ENCODE peak calls at places on chromosome 6, in four cellular contexts. R, Z, Y and G are unnamed samples.

GRCh38 chr6:144931172-144932035 is 646.3 kb downstream of the UTRN start:
- DNase-seq in Z (no peak), R (peak; percentile 1), Y (no peak), G (no peak)

GRCh38 chr6:116291701-116292396 is 12.1 kb upstream of the TSPYL1 start:
- DNase-seq in R (no peak), Y (no peak), Z (no peak), G (no peak)

GRCh38 chr6:148525453-148525852 is 182.8 kb downstream of the SASH1 start:
- DNase-seq in R (no peak), Y (no peak), Z (no peak), G (no peak)

GRCh38 chr6:138004423-138005287 is 102.6 kb downstream of the PERP start:
- DNase-seq in R (no peak), Z (no peak), Y (peak; percentile 28), G (no peak)

GRCh38 chr6:132041706-132042105 is 90.5 kb upstream of the CCN2 start:
- DNase-seq in Y (no peak), R (no peak), Z (no peak), G (no peak)

GRCh38 chr6:63663147-63663877 is 27.7 kb downstream of the PHF3 start:
- DNase-seq in Y (no peak), R (no peak), Z (no peak), G (no peak)

GRCh38 chr6:63295553-63295952 is 24.2 kb downstream of the LGSN start:
- DNase-seq in Y (no peak), R (no peak), Z (no peak), G (no peak)

GRCh38 chr6:36956111-36956820 is 1.7 kb downstream of the PI16 start:
- DNase-seq in R (no peak), Y (no peak), Z (no peak), G (no peak)

GRCh38 chr6:15623282-15624116 is 39.3 kb downstream of the DTNBP1 start:
- DNase-seq in Z (no peak), Y (no peak), R (no peak), G (no peak)

GRCh38 chr6:115740907-115741306 is 319.8 kb downstream of the FRK start:
- DNase-seq in R (no peak), Z (no peak), Y (no peak), G (no peak)

GRCh38 chr6:143361536-143362191 is 88.8 kb downstream of the ADAT2 start:
- DNase-seq in R (no peak), Z (no peak), Y (no peak), G (no peak)